ENCODE peak calls at places on chromosomes 3 and 15, in five cellular contexts. Z, X, V, S and E are unnamed samples.

GRCh38 chr3:128698211-128699011 is 27.6 kb upstream of the RAB7A start:
- DNase-seq in Z (no peak), X (peak), V (peak), S (peak), E (peak)

GRCh38 chr3:7657214-7658112 is 796.5 kb downstream of the GRM7 start:
- DNase-seq in Z (no peak), X (no peak), V (no peak), S (no peak), E (no peak)

GRCh38 chr15:78850926-78851600 is 21.6 kb upstream of the MORF4L1 start:
- DNase-seq in Z (no peak), X (no peak), V (no peak), S (no peak), E (no peak)

GRCh38 chr15:31079519-31079918 is 22.0 kb downstream of the TRPM1 start:
- DNase-seq in Z (no peak), X (no peak), V (no peak), S (no peak), E (no peak)

GRCh38 chr3:89116486-89116885 is 9.1 kb downstream of the EPHA3 start:
- DNase-seq in Z (no peak), X (no peak), V (no peak), S (no peak), E (no peak)

GRCh38 chr15:78619022-78619950 is 1.5 kb downstream of the CHRNA3 start:
- DNase-seq in Z (no peak), X (no peak), V (no peak), S (no peak), E (no peak)

GRCh38 chr3:71724584-71725278 is 471 bp downstream of the EIF4E3 start:
- DNase-seq in Z (peak), X (peak), V (peak), S (peak), E (peak)

GRCh38 chr3:42755681-42756578 is 17.1 kb downstream of the CCDC13 start:
- DNase-seq in Z (no peak), X (peak), V (no peak), S (no peak), E (no peak)

GRCh38 chr3:101638262-101638745 is 38.6 kb downstream of the ZBTB11 start:
- DNase-seq in Z (no peak), X (no peak), V (no peak), S (no peak), E (no peak)

GRCh38 chr3:155391583-155391982 is 98.1 kb upstream of the STRIT1 start:
- DNase-seq in Z (no peak), X (no peak), V (no peak), S (no peak), E (no peak)

GRCh38 chr15:66718220-66718988 is 16.4 kb downstream of the SMAD6 start:
- DNase-seq in Z (no peak), X (no peak), V (no peak), S (no peak), E (no peak)

GRCh38 chr3:194496217-194496881 is 9.5 kb upstream of the ATP13A3 start:
- DNase-seq in Z (no peak), X (no peak), V (no peak), S (no peak), E (no peak)

GRCh38 chr3:89287902-89288520 is 180.6 kb downstream of the EPHA3 start:
- DNase-seq in Z (no peak), X (no peak), V (no peak), S (no peak), E (no peak)

GRCh38 chr15:100715571-100716455 is 113.4 kb downstream of the ASB7 start:
- DNase-seq in Z (no peak), X (peak), V (no peak), S (peak), E (peak)

GRCh38 chr3:71542548-71543370 is 40.8 kb downstream of the FOXP1 start:
- DNase-seq in Z (no peak), X (peak), V (no peak), S (peak), E (peak)

GRCh38 chr3:111210003-111210699 is 138.5 kb downstream of the NECTIN3 start:
- DNase-seq in Z (no peak), X (no peak), V (no peak), S (no peak), E (no peak)

GRCh38 chr15:24675332-24676144 is at the start of gene NPAP1:
- DNase-seq in Z (no peak), X (no peak), V (no peak), S (no peak), E (no peak)

GRCh38 chr3:153138267-153139210 is 23.5 kb upstream of the RAP2B start:
- DNase-seq in Z (no peak), X (peak), V (no peak), S (peak), E (peak)

GRCh38 chr15:66830358-66830757 is 128.3 kb downstream of the SMAD6 start:
- DNase-seq in Z (no peak), X (peak), V (no peak), S (no peak), E (peak)

GRCh38 chr3:152229692-152230091 is 39.0 kb upstream of the MBNL1 start:
- DNase-seq in Z (no peak), X (no peak), V (no peak), S (no peak), E (no peak)

GRCh38 chr3:56799251-56799882 is 2.4 kb downstream of the ARHGEF3 start:
- DNase-seq in Z (peak), X (no peak), V (no peak), S (no peak), E (no peak)

GRCh38 chr3:150268426-150269321 is 139.4 kb upstream of the TSC22D2 start:
- DNase-seq in Z (no peak), X (peak), V (no peak), S (no peak), E (no peak)

GRCh38 chr3:138434276-138434874 is at the start of gene ESYT3:
- DNase-seq in Z (peak), X (peak), V (no peak), S (peak), E (peak)

GRCh38 chr15:29674661-29675533 is 147.4 kb downstream of the TJP1 start:
- DNase-seq in Z (no peak), X (peak), V (no peak), S (peak), E (peak)

GRCh38 chr3:188176884-188177283 is 22.9 kb downstream of the LPP start:
- DNase-seq in Z (no peak), X (no peak), V (no peak), S (no peak), E (no peak)

GRCh38 chr3:42742688-42743087 is 30.4 kb downstream of the CCDC13 start:
- DNase-seq in Z (no peak), X (no peak), V (no peak), S (no peak), E (no peak)

GRCh38 chr15:99427210-99427609 is 138.6 kb upstream of the MEF2A start:
- DNase-seq in Z (no peak), X (peak), V (peak), S (no peak), E (no peak)

GRCh38 chr15:99426431-99427105 is 139.2 kb upstream of the MEF2A start:
- DNase-seq in Z (no peak), X (peak), V (peak), S (no peak), E (no peak)

GRCh38 chr15:99424978-99425665 is 140.7 kb upstream of the MEF2A start:
- DNase-seq in Z (no peak), X (peak), V (peak), S (no peak), E (no peak)

GRCh38 chr15:99424131-99424571 is 141.6 kb upstream of the MEF2A start:
- DNase-seq in Z (no peak), X (no peak), V (peak), S (no peak), E (no peak)

DNA sequence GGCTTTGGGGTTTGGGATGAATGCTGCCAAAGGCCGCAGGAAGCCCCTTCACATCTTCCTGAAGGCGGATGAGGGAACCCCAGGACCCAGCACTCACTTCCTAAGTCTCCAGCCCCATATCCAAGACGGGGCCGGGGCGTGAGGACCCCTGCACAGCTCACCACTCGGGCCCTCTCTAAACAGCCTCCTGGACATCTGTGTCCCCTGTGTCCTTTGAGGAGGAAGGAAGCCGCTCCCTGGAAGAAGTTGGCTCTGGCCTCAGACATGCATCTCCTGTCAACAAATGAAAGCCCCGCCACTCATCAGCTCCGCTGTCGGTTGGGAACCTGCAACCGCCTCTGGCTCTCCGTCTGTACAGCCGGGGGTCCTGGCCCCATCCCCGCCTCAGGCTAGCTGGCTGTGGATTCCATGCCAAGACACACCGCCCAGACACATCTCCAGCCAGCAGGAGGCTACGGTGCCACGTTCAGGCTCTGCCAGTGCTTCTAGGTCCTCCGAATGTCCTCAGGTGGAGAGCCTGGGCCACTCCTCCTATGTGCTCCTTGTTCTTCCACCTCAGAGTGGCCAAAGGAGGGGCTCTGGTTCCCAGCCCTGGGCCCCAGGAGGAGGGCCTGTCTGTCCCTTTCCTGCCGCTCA is 140.0 kb upstream of the MEF2A start:
- DNase-seq in Z (no peak), X (peak), V (peak), S (no peak), E (no peak)
- H3K27ac ChIP-seq in Z (peak), X (peak), V (peak), S (peak), E (peak)

GRCh38 chr3:29694783-29695182 is 413.9 kb downstream of the RBMS3 start:
- DNase-seq in Z (no peak), X (no peak), V (no peak), S (no peak), E (no peak)
- H3K27ac ChIP-seq in Z (no peak), X (peak), V (no peak), S (peak), E (no peak)

GRCh38 chr15:23569513-23569912 is 4.0 kb downstream of the MKRN3 start:
- DNase-seq in Z (no peak), X (no peak), V (no peak), S (no peak), E (no peak)
- H3K27ac ChIP-seq in Z (no peak), X (no peak), V (no peak), S (no peak), E (no peak)

GRCh38 chr3:146092230-146092629 is 68.8 kb downstream of the PLOD2 start:
- DNase-seq in Z (no peak), X (no peak), V (no peak), S (no peak), E (no peak)
- H3K27ac ChIP-seq in Z (no peak), X (no peak), V (no peak), S (no peak), E (peak)